ENCODE peak calls at places on chromosomes 1 and 21, in eight cellular contexts. F is cardiac fibroblast, E is WTC11, R is fibroblast of the aortic adventitia, W is brain microvascular endothelial cell, Q is OCI-LY7, D is pancreas, G is GM12878. P is an unnamed sample.

GRCh38 chr1:226603030-226603960 is 54.7 kb downstream of the STUM start:
- DNase-seq in F (peak), E (no peak), R (peak), W (no peak), Q (no peak), D (no peak), G (no peak), P (no peak)

GRCh38 chr1:32539584-32540571 is 651 bp downstream of the ZBTB8A start:
- DNase-seq in F (peak), E (peak), R (peak), W (peak), Q (peak), D (peak), G (no peak), P (peak)

GRCh38 chr1:89974701-89975470 is 20.0 kb upstream of the ZNF326 start:
- DNase-seq in F (peak), E (no peak), R (peak), W (no peak), Q (no peak), D (no peak), G (no peak), P (peak)

GRCh38 chr1:94720091-94720793 is 99.9 kb upstream of the SLC44A3 start:
- DNase-seq in F (no peak), E (no peak), R (no peak), W (no peak), Q (no peak), D (no peak), G (peak), P (no peak)

GRCh38 chr1:182059936-182060335 is 1.6 kb downstream of the ZNF648 start:
- DNase-seq in F (no peak), E (no peak), R (no peak), W (no peak), Q (no peak), D (no peak), G (no peak), P (no peak)

GRCh38 chr1:42784946-42785693 is at the start of gene TMEM269:
- DNase-seq in F (peak), E (peak), R (peak), W (no peak), Q (no peak), D (no peak), G (no peak), P (no peak)

GRCh38 chr1:151968791-151969399 is 24.8 kb downstream of the S100A10 start:
- DNase-seq in F (no peak), E (no peak), R (no peak), W (no peak), Q (no peak), D (no peak), G (no peak), P (no peak)

GRCh38 chr1:114154146-114154962 is 685 bp upstream of the SYT6 start:
- DNase-seq in F (peak), E (peak), R (peak), W (no peak), Q (no peak), D (peak), G (no peak), P (no peak)

GRCh38 chr1:54806931-54807611 is 5.9 kb upstream of the TTC22 start:
- DNase-seq in F (peak), E (no peak), R (peak), W (no peak), Q (no peak), D (no peak), G (no peak), P (no peak)

GRCh38 chr1:47432071-47433036 is 5.5 kb upstream of the FOXD2 start:
- DNase-seq in F (peak), E (peak), R (peak), W (peak), Q (peak), D (peak), G (peak), P (peak)

GRCh38 chr21:29248124-29248523 is 50.6 kb upstream of the BACH1 start:
- DNase-seq in F (peak), E (no peak), R (peak), W (no peak), Q (no peak), D (no peak), G (no peak), P (no peak)

GRCh38 chr1:212975607-212975918 is 25.2 kb downstream of the VASH2 start:
- DNase-seq in F (no peak), E (no peak), R (no peak), W (no peak), Q (no peak), D (no peak), G (no peak), P (no peak)

GRCh38 chr1:78633209-78633608 is 13.0 kb downstream of the IFI44L start:
- DNase-seq in F (no peak), E (no peak), R (no peak), W (no peak), Q (no peak), D (no peak), G (no peak), P (no peak)

GRCh38 chr1:179293340-179294327 is at the start of gene SOAT1:
- DNase-seq in F (peak), E (peak), R (peak), W (peak), Q (peak), D (peak), G (peak), P (peak)
- TF ChIP-seq CTCF in F (no peak), E (no peak), R (peak), W (peak), Q (peak), D (no peak), G (peak), P (no peak)

GRCh38 chr21:41043008-41043407 is 125.0 kb upstream of the BACE2 start:
- DNase-seq in F (no peak), E (no peak), R (no peak), W (no peak), Q (peak), D (no peak), G (no peak), P (no peak)
- TF ChIP-seq CTCF in F (peak), E (no peak), R (no peak), W (peak), Q (peak), D (no peak), G (no peak), P (peak)

GRCh38 chr1:105909811-105910210 is 1146.7 kb upstream of the PRMT6 start:
- DNase-seq in F (no peak), E (no peak), R (no peak), W (no peak), Q (no peak), D (no peak), G (no peak), P (no peak)
- TF ChIP-seq CTCF in F (no peak), E (peak), R (no peak), W (no peak), Q (peak), D (no peak), G (peak), P (no peak)

GRCh38 chr1:174247472-174247871 is 88.2 kb downstream of the RABGAP1L start:
- DNase-seq in F (no peak), E (peak), R (no peak), W (no peak), Q (no peak), D (no peak), G (no peak), P (no peak)
- TF ChIP-seq CTCF in F (no peak), E (no peak), R (no peak), W (no peak), Q (no peak), D (no peak), G (no peak), P (no peak)

DNA sequence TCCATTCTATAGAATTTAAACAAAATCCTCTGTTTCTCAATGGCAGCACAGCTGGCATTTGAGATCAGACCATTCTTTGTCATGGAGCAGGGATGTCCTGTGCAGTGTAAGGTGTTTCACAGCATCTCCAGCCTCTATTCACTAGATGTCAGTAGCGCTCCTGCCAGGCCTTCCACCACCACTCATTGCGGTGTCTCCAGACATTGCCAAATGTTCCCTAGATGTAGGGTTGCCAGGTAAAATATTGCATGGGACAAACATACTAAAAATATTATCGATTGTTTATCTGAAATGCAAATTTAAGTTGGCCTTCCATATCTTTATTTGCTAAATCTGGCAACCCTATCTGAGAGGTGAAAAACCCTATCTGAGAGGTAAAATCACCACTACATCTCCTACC is 11.7 kb downstream of the ITLN2 start:
- DNase-seq in F (no peak), E (no peak), R (no peak), W (no peak), Q (peak), D (no peak), G (no peak), P (no peak)
- TF ChIP-seq CTCF in F (peak), E (no peak), R (no peak), W (no peak), Q (peak), D (no peak), G (peak), P (no peak)

DNA sequence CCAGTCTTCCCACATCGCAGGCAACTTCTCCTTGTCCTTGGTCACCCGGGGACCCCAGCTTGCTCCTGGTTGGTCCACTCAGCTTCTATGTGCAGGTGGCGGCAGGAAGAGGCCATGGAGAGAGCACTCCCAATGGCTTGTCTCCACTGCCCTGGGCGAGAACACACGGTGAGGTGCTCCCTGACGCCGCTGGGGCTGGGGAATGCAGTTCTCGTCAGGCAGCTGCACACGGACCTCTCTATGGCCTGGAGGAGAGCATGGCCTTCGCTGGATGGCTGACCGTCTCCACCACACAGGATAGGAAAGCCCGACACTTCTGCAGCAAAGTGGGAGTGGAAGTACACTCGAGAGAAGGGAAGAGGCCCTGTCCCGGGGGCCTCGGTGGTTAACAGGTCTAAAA is 11.8 kb downstream of the C1orf174 start:
- DNase-seq in F (no peak), E (no peak), R (no peak), W (no peak), Q (no peak), D (no peak), G (no peak), P (no peak)
- TF ChIP-seq CTCF in F (no peak), E (no peak), R (no peak), W (no peak), Q (no peak), D (no peak), G (no peak), P (no peak)

DNA sequence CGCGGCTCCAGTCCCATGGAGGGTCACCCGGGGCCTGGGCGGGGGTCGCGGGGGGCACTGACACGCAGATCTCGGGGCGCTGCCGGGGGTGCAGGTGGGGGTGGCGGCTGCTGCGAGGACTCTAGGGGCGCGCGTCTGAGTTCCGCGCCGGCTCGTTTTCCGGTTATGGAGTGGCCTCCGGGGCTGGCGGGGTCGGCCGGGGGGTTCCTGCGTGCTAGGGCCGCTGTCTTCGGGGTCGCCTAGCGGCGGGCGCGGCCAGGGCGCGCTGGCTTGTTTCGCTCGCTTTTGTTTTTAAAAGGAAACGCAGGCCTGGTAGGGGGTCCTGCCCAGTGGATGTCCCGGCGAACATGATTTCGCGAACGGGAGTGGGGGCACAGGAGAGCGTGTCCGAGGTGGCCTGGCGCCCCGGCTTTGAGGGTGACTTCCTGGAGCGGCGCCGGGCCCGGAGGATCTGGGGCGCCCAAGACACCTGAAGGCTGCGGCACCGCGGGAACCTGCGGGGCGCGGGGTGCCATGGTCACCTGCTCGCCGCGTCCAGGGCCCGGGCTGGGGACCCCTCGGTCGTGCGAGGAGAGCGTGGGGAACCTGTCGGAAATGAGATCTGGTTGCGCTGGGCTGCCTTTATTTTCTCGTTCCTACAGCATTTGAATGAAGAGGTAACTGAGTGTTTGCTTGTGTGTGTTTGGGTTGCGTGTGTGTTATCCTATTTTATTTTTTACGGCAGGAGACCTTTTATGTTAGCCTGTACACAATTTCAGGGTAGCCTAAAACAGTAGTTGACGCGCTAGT is 618 bp downstream of the ETS2 start:
- DNase-seq in F (no peak), E (peak), R (no peak), W (no peak), Q (peak), D (peak), G (no peak), P (no peak)
- TF ChIP-seq CTCF in F (no peak), E (no peak), R (peak), W (peak), Q (peak), D (no peak), G (no peak), P (peak)

GRCh38 chr1:173408886-173409285 is 68.2 kb upstream of the PRDX6 start:
- DNase-seq in F (no peak), E (no peak), R (peak), W (no peak), Q (peak), D (no peak), G (no peak), P (no peak)
- TF ChIP-seq CTCF in F (no peak), E (no peak), R (no peak), W (no peak), Q (peak), D (no peak), G (peak), P (no peak)

GRCh38 chr21:19566975-19567374 is 1163.4 kb upstream of the TMPRSS15 start:
- DNase-seq in F (no peak), E (no peak), R (no peak), W (no peak), Q (no peak), D (no peak), G (no peak), P (no peak)

GRCh38 chr21:19565587-19565986 is 1162.0 kb upstream of the TMPRSS15 start:
- DNase-seq in F (no peak), E (no peak), R (no peak), W (no peak), Q (no peak), D (no peak), G (no peak), P (no peak)
- TF ChIP-seq CTCF in F (no peak), E (no peak), R (no peak), W (no peak), Q (no peak), D (no peak), G (no peak), P (no peak)

GRCh38 chr1:23660671-23661070 is 30.9 kb upstream of the RPL11 start:
- DNase-seq in F (no peak), E (no peak), R (no peak), W (no peak), Q (no peak), D (no peak), G (no peak), P (no peak)

GRCh38 chr1:23661887-23662286 is 29.7 kb upstream of the RPL11 start:
- DNase-seq in F (no peak), E (no peak), R (no peak), W (no peak), Q (no peak), D (no peak), G (no peak), P (no peak)

GRCh38 chr1:23667411-23667810 is 24.2 kb upstream of the RPL11 start:
- DNase-seq in F (no peak), E (no peak), R (no peak), W (no peak), Q (peak), D (no peak), G (no peak), P (no peak)

GRCh38 chr1:23670709-23671108 is 20.9 kb upstream of the RPL11 start:
- DNase-seq in F (no peak), E (no peak), R (no peak), W (no peak), Q (no peak), D (no peak), G (no peak), P (no peak)

DNA sequence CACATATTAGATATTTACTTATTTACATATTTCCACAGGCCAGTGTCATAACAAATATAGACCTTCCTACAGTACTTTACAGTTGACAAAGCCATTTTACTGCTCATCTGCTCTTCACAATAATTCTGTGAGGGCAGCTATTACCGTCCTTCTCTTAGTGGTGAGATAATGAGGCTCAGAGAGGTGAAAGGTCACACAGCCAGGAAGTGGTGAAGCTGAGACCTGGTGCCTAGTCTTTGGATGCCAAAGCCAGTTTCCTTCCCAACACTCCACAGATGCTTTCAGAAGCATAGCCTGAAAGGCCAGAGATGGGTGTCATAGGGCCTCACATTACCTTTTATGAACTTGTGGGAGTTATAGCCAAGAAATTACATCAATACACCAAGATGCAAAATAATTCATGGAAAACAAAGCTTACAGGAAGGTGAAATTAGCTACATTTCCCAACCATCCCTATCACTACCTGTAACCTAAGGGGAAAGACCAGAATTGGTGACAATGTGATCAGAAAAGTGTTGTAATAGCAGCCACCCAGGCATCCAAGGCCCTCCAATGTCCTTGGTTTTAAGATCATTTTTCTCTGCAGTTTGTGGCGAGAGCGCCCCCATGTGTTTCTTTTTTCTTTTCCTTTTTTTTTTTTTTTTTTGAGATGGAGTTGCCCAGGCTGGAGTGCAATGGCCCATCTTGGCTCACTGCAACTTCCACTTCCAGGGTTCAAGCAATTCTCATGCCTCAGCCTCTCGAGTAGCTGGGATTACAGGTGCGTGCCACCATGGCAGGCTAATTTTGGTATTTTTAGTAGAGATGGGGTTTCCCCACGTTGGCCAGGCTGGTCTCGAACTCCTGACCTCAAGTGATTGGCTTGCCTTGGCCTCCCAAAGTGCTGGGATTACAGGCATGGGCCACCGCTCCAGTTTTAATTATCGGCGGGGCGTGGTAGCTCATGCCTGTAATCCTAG is 26.5 kb upstream of the RPL11 start:
- DNase-seq in F (peak), E (peak), R (peak), W (peak), Q (peak), D (no peak), G (peak), P (no peak)
- TF ChIP-seq CTCF in F (peak), E (peak), R (peak), W (peak), Q (peak), D (no peak), G (peak), P (peak)